ENCODE peak calls at places on chromosome 12, in eight cellular contexts. One of them, this sample, is unnamed.

GRCh38 chr12:27511031-27511722 is 12.8 kb upstream of the PPFIBP1 start:
- DNase-seq in lung: no peak
- DNase-seq in tibial nerve: no peak
- DNase-seq in fibroblast of villous mesenchyme: no peak
- DNase-seq in activated CD8-positive, alpha-beta T cell treated with anti-CD3 and anti-CD28 coated beads for 36 hours: no peak
- DNase-seq in stomach: no peak
- DNase-seq in B cell: no peak
- DNase-seq in MM.1S: no peak
- DNase-seq in this sample: no peak

GRCh38 chr12:85657836-85658235 is 178.4 kb downstream of the RASSF9 start:
- DNase-seq in lung: no peak
- DNase-seq in tibial nerve: no peak
- DNase-seq in fibroblast of villous mesenchyme: no peak
- DNase-seq in activated CD8-positive, alpha-beta T cell treated with anti-CD3 and anti-CD28 coated beads for 36 hours: no peak
- DNase-seq in stomach: no peak
- DNase-seq in B cell: no peak
- DNase-seq in MM.1S: no peak
- DNase-seq in this sample: no peak

GRCh38 chr12:124125472-124125871 is 152.5 kb downstream of the ZNF664 start:
- DNase-seq in lung: no peak
- DNase-seq in tibial nerve: no peak
- DNase-seq in fibroblast of villous mesenchyme: no peak
- DNase-seq in activated CD8-positive, alpha-beta T cell treated with anti-CD3 and anti-CD28 coated beads for 36 hours: no peak
- DNase-seq in stomach: no peak
- DNase-seq in B cell: no peak
- DNase-seq in MM.1S: no peak
- DNase-seq in this sample: no peak

GRCh38 chr12:29380536-29381523 is at the start of gene ERGIC2:
- DNase-seq in lung: peak
- DNase-seq in tibial nerve: peak
- DNase-seq in fibroblast of villous mesenchyme: peak
- DNase-seq in activated CD8-positive, alpha-beta T cell treated with anti-CD3 and anti-CD28 coated beads for 36 hours: peak
- DNase-seq in stomach: peak
- DNase-seq in B cell: peak
- DNase-seq in MM.1S: peak
- DNase-seq in this sample: peak

GRCh38 chr12:78562358-78563205 is 302.0 kb upstream of the SYT1 start:
- DNase-seq in lung: no peak
- DNase-seq in tibial nerve: no peak
- DNase-seq in fibroblast of villous mesenchyme: peak
- DNase-seq in activated CD8-positive, alpha-beta T cell treated with anti-CD3 and anti-CD28 coated beads for 36 hours: no peak
- DNase-seq in stomach: no peak
- DNase-seq in B cell: no peak
- DNase-seq in MM.1S: peak
- DNase-seq in this sample: no peak

GRCh38 chr12:119990382-119990874 is 1.4 kb downstream of the BICDL1 start:
- DNase-seq in lung: no peak
- DNase-seq in tibial nerve: no peak
- DNase-seq in fibroblast of villous mesenchyme: no peak
- DNase-seq in activated CD8-positive, alpha-beta T cell treated with anti-CD3 and anti-CD28 coated beads for 36 hours: no peak
- DNase-seq in stomach: no peak
- DNase-seq in B cell: peak
- DNase-seq in MM.1S: no peak
- DNase-seq in this sample: no peak

GRCh38 chr12:27967551-27968054 is 4.9 kb downstream of the PTHLH start:
- DNase-seq in lung: no peak
- DNase-seq in tibial nerve: no peak
- DNase-seq in fibroblast of villous mesenchyme: peak
- DNase-seq in activated CD8-positive, alpha-beta T cell treated with anti-CD3 and anti-CD28 coated beads for 36 hours: no peak
- DNase-seq in stomach: no peak
- DNase-seq in B cell: no peak
- DNase-seq in MM.1S: no peak
- DNase-seq in this sample: no peak

GRCh38 chr12:44972746-44973421 is 78.0 kb downstream of the DBX2 start:
- DNase-seq in lung: no peak
- DNase-seq in tibial nerve: no peak
- DNase-seq in fibroblast of villous mesenchyme: peak
- DNase-seq in activated CD8-positive, alpha-beta T cell treated with anti-CD3 and anti-CD28 coated beads for 36 hours: peak
- DNase-seq in stomach: no peak
- DNase-seq in B cell: no peak
- DNase-seq in MM.1S: peak
- DNase-seq in this sample: no peak

GRCh38 chr12:114392909-114393308 is 13.0 kb downstream of the TBX5 start:
- DNase-seq in lung: no peak
- DNase-seq in tibial nerve: no peak
- DNase-seq in fibroblast of villous mesenchyme: no peak
- DNase-seq in activated CD8-positive, alpha-beta T cell treated with anti-CD3 and anti-CD28 coated beads for 36 hours: no peak
- DNase-seq in stomach: no peak
- DNase-seq in B cell: peak
- DNase-seq in MM.1S: no peak
- DNase-seq in this sample: no peak

GRCh38 chr12:14557966-14558365 is 9.7 kb downstream of the PLBD1 start:
- DNase-seq in lung: no peak
- DNase-seq in tibial nerve: no peak
- DNase-seq in fibroblast of villous mesenchyme: no peak
- DNase-seq in activated CD8-positive, alpha-beta T cell treated with anti-CD3 and anti-CD28 coated beads for 36 hours: no peak
- DNase-seq in stomach: no peak
- DNase-seq in B cell: no peak
- DNase-seq in MM.1S: no peak
- DNase-seq in this sample: no peak

DNA sequence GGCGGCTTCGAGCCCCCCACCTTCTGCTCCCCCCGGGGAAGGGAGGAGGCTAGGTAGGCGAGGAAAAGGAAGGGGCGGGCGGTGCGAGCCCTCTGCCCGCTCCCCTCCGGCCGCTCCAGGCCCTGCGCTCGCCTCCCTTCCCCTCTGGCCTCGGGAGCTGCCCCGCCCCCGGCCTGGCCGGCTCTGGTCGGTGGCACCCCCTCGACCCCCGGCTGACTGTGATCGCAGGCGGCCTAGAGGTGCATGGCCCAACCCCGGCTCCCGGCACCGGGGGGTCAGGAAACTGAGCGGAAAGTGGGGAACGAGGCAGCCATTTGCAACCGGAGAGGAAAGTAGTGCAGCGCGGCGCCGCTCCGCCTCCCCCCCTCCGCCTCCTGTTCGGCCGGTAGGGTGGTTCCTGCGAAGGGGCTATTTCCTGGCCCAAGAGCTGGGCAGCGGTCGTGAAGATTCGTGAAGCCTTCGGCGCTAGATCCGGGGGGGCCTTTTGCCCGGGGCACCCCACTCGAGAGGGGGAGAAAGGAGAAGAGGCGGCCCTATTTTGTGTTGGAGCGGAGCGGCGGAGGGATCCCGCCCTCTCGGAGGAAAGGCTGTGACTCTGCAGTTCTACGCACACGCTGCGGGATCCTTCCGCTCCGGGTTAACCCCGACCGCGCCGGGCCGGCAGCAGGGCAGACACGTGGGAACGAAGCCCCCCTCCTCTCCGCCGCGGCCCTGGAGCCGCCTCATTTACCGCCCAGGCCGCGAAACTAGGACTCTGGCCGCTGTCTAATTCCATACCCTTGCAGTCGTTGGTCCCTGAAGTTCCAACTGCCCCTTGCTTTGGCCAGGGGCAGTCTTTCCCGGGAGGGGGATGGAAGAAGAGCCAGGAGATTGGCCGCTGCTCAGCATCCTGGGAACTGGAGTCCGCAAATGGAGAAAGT is at the start of gene KMT2D:
- DNase-seq in lung: peak
- DNase-seq in tibial nerve: peak
- DNase-seq in fibroblast of villous mesenchyme: peak
- DNase-seq in activated CD8-positive, alpha-beta T cell treated with anti-CD3 and anti-CD28 coated beads for 36 hours: peak
- DNase-seq in stomach: peak
- DNase-seq in B cell: peak
- DNase-seq in MM.1S: peak
- DNase-seq in this sample: peak
- TF ChIP-seq CTCF in lung: no peak
- TF ChIP-seq CTCF in tibial nerve: peak
- TF ChIP-seq CTCF in fibroblast of villous mesenchyme: peak
- TF ChIP-seq CTCF in activated CD8-positive, alpha-beta T cell treated with anti-CD3 and anti-CD28 coated beads for 36 hours: no peak
- TF ChIP-seq CTCF in stomach: no peak
- TF ChIP-seq CTCF in B cell: no peak
- TF ChIP-seq CTCF in MM.1S: peak
- TF ChIP-seq CTCF in this sample: no peak

GRCh38 chr12:131057211-131057721 is 103.6 kb downstream of the ADGRD1 start:
- DNase-seq in lung: no peak
- DNase-seq in tibial nerve: peak
- DNase-seq in fibroblast of villous mesenchyme: no peak
- DNase-seq in activated CD8-positive, alpha-beta T cell treated with anti-CD3 and anti-CD28 coated beads for 36 hours: no peak
- DNase-seq in stomach: peak
- DNase-seq in B cell: no peak
- DNase-seq in MM.1S: no peak
- DNase-seq in this sample: no peak
- TF ChIP-seq CTCF in lung: no peak
- TF ChIP-seq CTCF in tibial nerve: no peak
- TF ChIP-seq CTCF in fibroblast of villous mesenchyme: no peak
- TF ChIP-seq CTCF in activated CD8-positive, alpha-beta T cell treated with anti-CD3 and anti-CD28 coated beads for 36 hours: no peak
- TF ChIP-seq CTCF in stomach: no peak
- TF ChIP-seq CTCF in B cell: no peak
- TF ChIP-seq CTCF in MM.1S: no peak
- TF ChIP-seq CTCF in this sample: no peak

GRCh38 chr12:109113661-109114321 is 2.6 kb upstream of the ACACB start:
- DNase-seq in lung: no peak
- DNase-seq in tibial nerve: no peak
- DNase-seq in fibroblast of villous mesenchyme: peak
- DNase-seq in activated CD8-positive, alpha-beta T cell treated with anti-CD3 and anti-CD28 coated beads for 36 hours: no peak
- DNase-seq in stomach: no peak
- DNase-seq in B cell: no peak
- DNase-seq in MM.1S: no peak
- DNase-seq in this sample: peak

GRCh38 chr12:109115404-109115757 is 1.0 kb upstream of the ACACB start:
- DNase-seq in lung: no peak
- DNase-seq in tibial nerve: no peak
- DNase-seq in fibroblast of villous mesenchyme: no peak
- DNase-seq in activated CD8-positive, alpha-beta T cell treated with anti-CD3 and anti-CD28 coated beads for 36 hours: no peak
- DNase-seq in stomach: no peak
- DNase-seq in B cell: no peak
- DNase-seq in MM.1S: no peak
- DNase-seq in this sample: no peak

GRCh38 chr12:109115758-109116610 is at the start of gene ACACB:
- DNase-seq in lung: no peak
- DNase-seq in tibial nerve: peak
- DNase-seq in fibroblast of villous mesenchyme: peak
- DNase-seq in activated CD8-positive, alpha-beta T cell treated with anti-CD3 and anti-CD28 coated beads for 36 hours: no peak
- DNase-seq in stomach: peak
- DNase-seq in B cell: no peak
- DNase-seq in MM.1S: no peak
- DNase-seq in this sample: peak

GRCh38 chr12:109112720-109113465 is 3.5 kb upstream of the ACACB start:
- DNase-seq in lung: no peak
- DNase-seq in tibial nerve: no peak
- DNase-seq in fibroblast of villous mesenchyme: no peak
- DNase-seq in activated CD8-positive, alpha-beta T cell treated with anti-CD3 and anti-CD28 coated beads for 36 hours: no peak
- DNase-seq in stomach: no peak
- DNase-seq in B cell: no peak
- DNase-seq in MM.1S: no peak
- DNase-seq in this sample: peak

GRCh38 chr12:109114644-109115043 is 1.7 kb upstream of the ACACB start:
- DNase-seq in lung: no peak
- DNase-seq in tibial nerve: no peak
- DNase-seq in fibroblast of villous mesenchyme: no peak
- DNase-seq in activated CD8-positive, alpha-beta T cell treated with anti-CD3 and anti-CD28 coated beads for 36 hours: no peak
- DNase-seq in stomach: no peak
- DNase-seq in B cell: no peak
- DNase-seq in MM.1S: peak
- DNase-seq in this sample: no peak
- TF ChIP-seq CTCF in lung: no peak
- TF ChIP-seq CTCF in tibial nerve: no peak
- TF ChIP-seq CTCF in fibroblast of villous mesenchyme: no peak
- TF ChIP-seq CTCF in activated CD8-positive, alpha-beta T cell treated with anti-CD3 and anti-CD28 coated beads for 36 hours: no peak
- TF ChIP-seq CTCF in stomach: no peak
- TF ChIP-seq CTCF in B cell: no peak
- TF ChIP-seq CTCF in MM.1S: no peak
- TF ChIP-seq CTCF in this sample: no peak

DNA sequence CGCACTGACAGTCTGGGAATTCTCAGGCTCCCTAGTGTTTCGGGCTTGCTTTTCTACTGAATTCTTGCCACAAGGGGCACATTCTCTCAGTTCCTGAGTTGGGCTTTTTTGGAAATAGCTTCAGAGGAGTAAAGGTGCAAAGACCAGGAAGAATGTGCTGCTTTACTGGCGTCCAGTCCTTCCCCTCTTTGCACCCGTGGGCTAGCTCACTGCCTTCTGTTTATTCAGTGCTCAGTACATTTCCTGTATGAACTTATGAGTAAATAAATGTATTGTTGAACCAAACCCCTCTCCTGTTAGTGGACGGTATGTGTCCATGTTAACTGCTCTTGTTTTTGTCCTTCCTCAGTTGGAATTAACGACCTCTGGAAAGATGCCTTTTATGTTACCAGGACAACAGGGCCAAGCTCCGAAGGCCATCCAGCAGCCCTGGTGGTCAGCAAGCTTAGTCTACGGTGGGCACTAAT is 24.0 kb downstream of the GSG1 start:
- DNase-seq in lung: no peak
- DNase-seq in tibial nerve: no peak
- DNase-seq in fibroblast of villous mesenchyme: no peak
- DNase-seq in activated CD8-positive, alpha-beta T cell treated with anti-CD3 and anti-CD28 coated beads for 36 hours: no peak
- DNase-seq in stomach: no peak
- DNase-seq in B cell: no peak
- DNase-seq in MM.1S: no peak
- DNase-seq in this sample: no peak
- TF ChIP-seq CTCF in lung: no peak
- TF ChIP-seq CTCF in tibial nerve: no peak
- TF ChIP-seq CTCF in fibroblast of villous mesenchyme: peak
- TF ChIP-seq CTCF in activated CD8-positive, alpha-beta T cell treated with anti-CD3 and anti-CD28 coated beads for 36 hours: no peak
- TF ChIP-seq CTCF in stomach: no peak
- TF ChIP-seq CTCF in B cell: no peak
- TF ChIP-seq CTCF in MM.1S: no peak
- TF ChIP-seq CTCF in this sample: no peak

DNA sequence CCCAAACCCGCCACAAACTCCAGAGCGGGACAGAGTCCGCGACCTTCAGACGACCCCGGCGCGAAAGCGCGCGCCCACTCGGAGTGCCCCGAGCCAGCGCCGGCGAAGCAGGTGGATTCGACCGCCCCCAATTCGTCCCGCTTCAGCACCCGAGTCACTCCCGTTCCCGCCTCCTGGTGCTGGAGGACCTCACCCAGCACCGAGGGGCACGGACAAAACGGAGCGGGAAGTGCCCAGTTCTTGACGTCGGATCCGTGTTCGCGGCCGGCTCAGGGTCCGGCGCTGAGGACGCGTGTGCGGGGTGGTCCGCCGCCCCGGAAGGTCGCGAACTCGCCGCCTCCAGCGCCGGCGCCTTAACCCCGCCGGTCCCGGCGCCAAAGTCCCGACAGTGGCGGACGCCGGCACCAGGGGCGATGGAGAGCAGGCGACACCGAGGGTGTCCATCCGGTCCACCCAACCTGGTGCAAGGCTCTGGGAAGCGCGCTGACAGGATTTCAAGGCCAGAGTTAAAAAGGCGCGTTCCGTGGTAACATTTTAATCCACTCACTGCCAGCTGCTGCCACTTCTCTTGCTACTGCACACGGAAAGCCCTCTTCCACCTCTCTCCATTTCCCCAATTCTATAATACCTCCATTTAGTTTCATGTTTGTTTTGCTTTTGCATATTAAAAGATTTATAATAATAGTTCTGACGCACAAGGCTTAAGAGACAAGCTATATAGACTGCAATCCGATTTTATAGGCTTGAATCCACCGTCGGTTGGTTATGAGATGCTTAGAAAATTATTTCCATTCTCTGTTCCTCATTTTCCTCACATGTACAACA is 240.0 kb upstream of the CPNE8 start:
- DNase-seq in lung: no peak
- DNase-seq in tibial nerve: peak
- DNase-seq in fibroblast of villous mesenchyme: peak
- DNase-seq in activated CD8-positive, alpha-beta T cell treated with anti-CD3 and anti-CD28 coated beads for 36 hours: peak
- DNase-seq in stomach: peak
- DNase-seq in B cell: no peak
- DNase-seq in MM.1S: no peak
- DNase-seq in this sample: peak
- TF ChIP-seq CTCF in lung: peak
- TF ChIP-seq CTCF in tibial nerve: peak
- TF ChIP-seq CTCF in fibroblast of villous mesenchyme: peak
- TF ChIP-seq CTCF in activated CD8-positive, alpha-beta T cell treated with anti-CD3 and anti-CD28 coated beads for 36 hours: peak
- TF ChIP-seq CTCF in stomach: peak
- TF ChIP-seq CTCF in B cell: no peak
- TF ChIP-seq CTCF in MM.1S: peak
- TF ChIP-seq CTCF in this sample: peak